ENCODE peak calls at places on chromosomes 11 and 22, in nine cellular contexts. E is heart left ventricle; Q is GM04503; A is Kasumi-1; Z is HEK293T; T is stimulated activated CD8-positive, alpha-beta memory T cell treated with anti-CD3 and anti-CD28 coated beads, Interleukin-2, amount 100 ng/mL, for 1 hour; R is NCI-H446 treated with DMSO at 0.1 percent for 48 hours; H is suprapubic skin; B is ACHN. S is an unnamed sample.

GRCh38 chr11:122663764-122664163 is 8.2 kb downstream of the UBASH3B start:
- DNase-seq in E (no peak), Q (no peak), A (no peak), Z (no peak), T (no peak), R (no peak), H (no peak), B (no peak), S (no peak)

GRCh38 chr11:18046116-18046777 is at the start of gene TPH1:
- DNase-seq in E (peak; percentile 47), Q (no peak), A (no peak), Z (no peak), T (no peak), R (no peak), H (no peak), B (no peak), S (no peak)

GRCh38 chr22:49954354-49954753 is 6.2 kb upstream of the PIM3 start:
- DNase-seq in E (peak; percentile 87), Q (no peak), A (no peak), Z (no peak), T (no peak), R (no peak), H (no peak), B (no peak), S (no peak)

GRCh38 chr11:7575841-7576451 is 62.1 kb downstream of the PPFIBP2 start:
- DNase-seq in E (peak; percentile 40), Q (no peak), A (no peak), Z (no peak), T (no peak), R (no peak), H (no peak), B (no peak), S (no peak)

GRCh38 chr11:43545610-43546009 is 134.9 kb upstream of the HSD17B12 start:
- DNase-seq in E (no peak), Q (no peak), A (no peak), Z (no peak), T (no peak), R (no peak), H (no peak), B (no peak), S (no peak)

GRCh38 chr11:117557321-117557720 is 229.7 kb downstream of the CEP164 start:
- DNase-seq in E (no peak), Q (no peak), A (no peak), Z (no peak), T (no peak), R (no peak), H (no peak), B (no peak), S (no peak)

GRCh38 chr11:44219830-44220778 is 89.8 kb downstream of the ALX4 start:
- DNase-seq in E (no peak), Q (no peak), A (no peak), Z (no peak), T (no peak), R (no peak), H (no peak), B (no peak), S (no peak)

GRCh38 chr11:18721576-18722292 is 4.3 kb downstream of the IGSF22 start:
- DNase-seq in E (no peak), Q (no peak), A (peak; percentile 45), Z (peak; percentile 71), T (no peak), R (no peak), H (no peak), B (peak; percentile 53), S (peak; percentile 72)

GRCh38 chr11:27795955-27796861 is 96.0 kb upstream of the BDNF start:
- DNase-seq in E (peak; percentile 51), Q (no peak), A (no peak), Z (peak; percentile 12), T (no peak), R (no peak), H (no peak), B (no peak), S (no peak)

GRCh38 chr11:64765291-64765803 is 5.6 kb upstream of the PYGM start:
- DNase-seq in E (no peak), Q (no peak), A (no peak), Z (no peak), T (no peak), R (no peak), H (peak; percentile 64), B (no peak), S (peak; percentile 32)

GRCh38 chr11:122681070-122681469 is 25.5 kb downstream of the UBASH3B start:
- DNase-seq in E (no peak), Q (no peak), A (no peak), Z (no peak), T (no peak), R (no peak), H (no peak), B (no peak), S (no peak)

GRCh38 chr22:24189249-24190158 is 8.2 kb downstream of the SUSD2 start:
- DNase-seq in E (peak; percentile 77), Q (no peak), A (peak; percentile 64), Z (peak; percentile 88), T (no peak), R (no peak), H (peak; percentile 84), B (peak; percentile 60), S (peak; percentile 90)

GRCh38 chr22:37906364-37907008 is 389 bp downstream of the MICALL1 start:
- DNase-seq in E (no peak), Q (no peak), A (no peak), Z (peak; percentile 45), T (no peak), R (no peak), H (no peak), B (peak; percentile 19), S (no peak)

GRCh38 chr11:94926698-94927237 is 46.6 kb downstream of the CWC15 start:
- DNase-seq in E (peak; percentile 91), Q (peak; percentile 96), A (peak; percentile 78), Z (no peak), T (no peak), R (no peak), H (peak; percentile 89), B (peak; percentile 5), S (no peak)

GRCh38 chr11:7281083-7281482 is 29.4 kb downstream of the SYT9 start:
- DNase-seq in E (no peak), Q (no peak), A (no peak), Z (no peak), T (no peak), R (no peak), H (no peak), B (peak; percentile 9), S (peak; percentile 35)